ENCODE peak calls at places on chromosomes 13 and 19, in five cellular contexts. C is HT1080, U is NCI-H1048, M is Calu3, W is AG04449. F is an unnamed sample.

GRCh38 chr19:39407394-39407643 is 672 bp downstream of the ZFP36 start:
- DNase-seq in C (no peak), U (no peak), M (no peak), W (no peak), F (no peak)

GRCh38 chr13:23473236-23473635 is 39.7 kb upstream of the SACS start:
- DNase-seq in C (no peak), U (no peak), M (no peak), W (no peak), F (no peak)

GRCh38 chr19:19578241-19578640 is 40.2 kb downstream of the CILP2 start:
- DNase-seq in C (no peak), U (no peak), M (no peak), W (no peak), F (no peak)

GRCh38 chr13:41835871-41836270 is 125.0 kb downstream of the VWA8 start:
- DNase-seq in C (no peak), U (no peak), M (no peak), W (peak), F (no peak)

GRCh38 chr19:4051175-4052101 is 15.3 kb downstream of the ZBTB7A start:
- DNase-seq in C (peak), U (no peak), M (peak), W (no peak), F (no peak)

GRCh38 chr13:21230516-21230915 is 54.1 kb downstream of the MRPL57 start:
- DNase-seq in C (no peak), U (no peak), M (no peak), W (no peak), F (no peak)

GRCh38 chr19:45146251-45146650 is 14.5 kb downstream of the NKPD1 start:
- DNase-seq in C (no peak), U (no peak), M (no peak), W (no peak), F (no peak)

GRCh38 chr19:19591133-19591825 is 27.2 kb downstream of the PBX4 start:
- DNase-seq in C (peak), U (no peak), M (peak), W (peak), F (peak)

GRCh38 chr19:4369888-4370260 is 26.5 kb downstream of the MPND start:
- DNase-seq in C (no peak), U (no peak), M (no peak), W (no peak), F (no peak)

GRCh38 chr13:110185696-110186095 is 121.3 kb downstream of the COL4A1 start:
- DNase-seq in C (no peak), U (no peak), M (no peak), W (peak), F (peak)

GRCh38 chr13:43232866-43233265 is 209.5 kb downstream of the DNAJC15 start:
- DNase-seq in C (peak), U (no peak), M (no peak), W (peak), F (peak)

GRCh38 chr13:73803997-73804396 is 330.2 kb downstream of the KLF12 start:
- DNase-seq in C (peak), U (no peak), M (no peak), W (no peak), F (peak)

GRCh38 chr13:75666646-75667351 is 30.7 kb downstream of the LMO7 start:
- DNase-seq in C (no peak), U (no peak), M (no peak), W (no peak), F (no peak)

GRCh38 chr13:97855570-97855970 is 97.9 kb upstream of the IPO5 start:
- DNase-seq in C (peak), U (peak), M (peak), W (peak), F (peak)

GRCh38 chr13:39463611-39464010 is 139.4 kb downstream of the LHFPL6 start:
- DNase-seq in C (no peak), U (no peak), M (no peak), W (peak), F (no peak)

GRCh38 chr19:45632468-45633196 is 6.6 kb downstream of the EML2 start:
- DNase-seq in C (peak), U (no peak), M (peak), W (peak), F (no peak)

GRCh38 chr13:97005631-97006262 is 11.5 kb upstream of the OXGR1 start:
- DNase-seq in C (peak), U (no peak), M (no peak), W (no peak), F (no peak)

GRCh38 chr19:35107541-35107939 is 8.1 kb upstream of the FXYD3 start:
- DNase-seq in C (peak), U (no peak), M (peak), W (no peak), F (no peak)

GRCh38 chr19:1151037-1151716 is 22.9 kb downstream of the SBNO2 start:
- DNase-seq in C (no peak), U (no peak), M (no peak), W (no peak), F (no peak)

GRCh38 chr19:2319551-2319950 is 8.8 kb downstream of the LSM7 start:
- DNase-seq in C (no peak), U (no peak), M (no peak), W (no peak), F (no peak)

GRCh38 chr13:44698076-44698475 is 121.9 kb upstream of the TSC22D1 start:
- DNase-seq in C (no peak), U (no peak), M (no peak), W (no peak), F (no peak)

GRCh38 chr19:2478324-2478755 is 2.4 kb downstream of the GADD45B start:
- DNase-seq in C (peak), U (no peak), M (peak), W (no peak), F (no peak)

GRCh38 chr13:74229242-74229641 is 95.0 kb upstream of the KLF12 start:
- DNase-seq in C (no peak), U (no peak), M (no peak), W (no peak), F (no peak)

GRCh38 chr13:89238496-89238895 is 1567.3 kb downstream of the SLITRK5 start:
- DNase-seq in C (no peak), U (no peak), M (no peak), W (no peak), F (no peak)

GRCh38 chr13:95704510-95704909 is 27.6 kb downstream of the DNAJC3 start:
- DNase-seq in C (no peak), U (no peak), M (no peak), W (no peak), F (no peak)

F was measured in BJ.